ENCODE peak calls at places on chromosomes 7 and 10, in nine cellular contexts. K, D, E, J, N, M, Z, A and S are unnamed samples.

GRCh38 chr7:121697731-121698396 is 175.1 kb upstream of the PTPRZ1 start:
- DNase-seq in K (no peak), D (no peak), E (no peak), J (no peak), N (peak; percentile 26), M (peak; percentile 48), Z (no peak), A (no peak), S (no peak)

GRCh38 chr7:158355456-158356065 is 232.1 kb downstream of the PTPRN2 start:
- DNase-seq in K (no peak), D (no peak), E (no peak), J (no peak), N (peak; percentile 58), M (peak; percentile 25), Z (no peak), A (no peak), S (peak; percentile 15)

GRCh38 chr10:120760246-120760645 is 90.9 kb upstream of the WDR11 start:
- DNase-seq in K (no peak), D (no peak), E (no peak), J (no peak), N (no peak), M (no peak), Z (peak; percentile 4), A (no peak), S (no peak)

GRCh38 chr7:2572101-2572842 is 13.5 kb downstream of the IQCE start:
- DNase-seq in K (peak; percentile 53), D (peak; percentile 69), E (no peak), J (no peak), N (peak; percentile 80), M (peak; percentile 50), Z (peak; percentile 58), A (no peak), S (peak; percentile 49)

GRCh38 chr7:152608656-152609055 is 67.3 kb downstream of the XRCC2 start:
- DNase-seq in K (no peak), D (no peak), E (no peak), J (no peak), N (no peak), M (no peak), Z (no peak), A (no peak), S (no peak)

GRCh38 chr7:44213206-44213871 is 12.6 kb downstream of the YKT6 start:
- DNase-seq in K (no peak), D (no peak), E (peak; percentile 10), J (no peak), N (no peak), M (no peak), Z (no peak), A (no peak), S (no peak)

GRCh38 chr10:97810476-97810875 is 38.7 kb upstream of the SFRP5 start:
- DNase-seq in K (peak; percentile 25), D (peak; percentile 5), E (no peak), J (no peak), N (peak; percentile 51), M (peak; percentile 76), Z (peak; percentile 5), A (no peak), S (peak; percentile 51)

GRCh38 chr7:16421333-16422099 is at the start of gene CRPPA:
- DNase-seq in K (peak; percentile 50), D (peak; percentile 55), E (peak; percentile 37), J (no peak), N (no peak), M (peak; percentile 83), Z (peak; percentile 39), A (peak; percentile 27), S (peak; percentile 65)

GRCh38 chr7:97512441-97513207 is 219.3 kb upstream of the TAC1 start:
- DNase-seq in K (no peak), D (no peak), E (no peak), J (no peak), N (no peak), M (no peak), Z (no peak), A (no peak), S (no peak)

GRCh38 chr10:119616879-119617580 is 20.3 kb upstream of the TIAL1 start:
- DNase-seq in K (no peak), D (no peak), E (no peak), J (no peak), N (no peak), M (no peak), Z (peak; percentile 63), A (no peak), S (no peak)

GRCh38 chr10:32958085-32958991 is at the start of gene ITGB1:
- DNase-seq in K (peak; percentile 98), D (peak; percentile 93), E (peak; percentile 92), J (peak; percentile 79), N (peak; percentile 100), M (peak; percentile 83), Z (peak; percentile 96), A (peak; percentile 99), S (peak; percentile 97)